ENCODE peak calls at places on chromosomes 1 and 21, in ten cellular contexts. F, J, S, E, M, L, Q, W, B and G are unnamed samples.

GRCh38 chr1:169124459-169124858 is 18.0 kb downstream of the ATP1B1 start:
- DNase-seq in Q (no peak), J (no peak), M (no peak), W (no peak), S (no peak), F (no peak), B (no peak), E (no peak), L (no peak), G (no peak)

GRCh38 chr1:43548285-43549271 is 17.9 kb downstream of the PTPRF start:
- DNase-seq in W (no peak), Q (no peak), L (no peak), F (no peak), S (no peak), E (no peak), J (no peak), M (no peak), B (no peak), G (no peak)

GRCh38 chr1:119564548-119564947 is 57.5 kb downstream of the HSD3B1 start:
- DNase-seq in L (no peak), Q (no peak), F (no peak), B (no peak), J (no peak), W (no peak), M (no peak), S (no peak), E (no peak), G (no peak)

GRCh38 chr21:45376459-45377324 is 28.3 kb upstream of the COL18A1 start:
- DNase-seq in F (no peak), M (peak), S (no peak), B (no peak), J (no peak), L (no peak), E (no peak), W (no peak), Q (no peak), G (no peak)

GRCh38 chr1:25832336-25833037 is 12.7 kb downstream of the MTFR1L start:
- DNase-seq in M (no peak), S (no peak), Q (no peak), F (no peak), B (no peak), L (no peak), E (no peak), W (no peak), J (no peak), G (no peak)

GRCh38 chr1:9721606-9722377 is 70.3 kb downstream of the PIK3CD start:
- DNase-seq in F (peak), M (no peak), J (peak), Q (peak), B (no peak), L (peak), S (peak), W (no peak), E (peak), G (no peak)

GRCh38 chr21:43311303-43311817 is 115.6 kb downstream of the SIK1 start:
- DNase-seq in L (no peak), B (no peak), J (peak), Q (no peak), W (no peak), M (peak), E (no peak), S (peak), F (no peak), G (no peak)

GRCh38 chr1:26540346-26540745 is 10.8 kb downstream of the RPS6KA1 start:
- DNase-seq in S (no peak), J (no peak), W (no peak), L (no peak), F (no peak), B (no peak), Q (no peak), M (no peak), E (no peak), G (no peak)

GRCh38 chr1:242877229-242877628 is 352.7 kb upstream of the PLD5 start:
- DNase-seq in B (no peak), E (no peak), M (no peak), L (no peak), S (no peak), W (no peak), J (no peak), F (no peak), Q (no peak), G (no peak)

GRCh38 chr1:184974086-184974836 is at the start of gene NIBAN1:
- DNase-seq in L (peak), S (peak), W (no peak), F (peak), M (peak), E (peak), Q (peak), B (peak), J (peak), G (peak)

GRCh38 chr1:162011337-162012012 is 12.2 kb downstream of the OLFML2B start:
- DNase-seq in L (no peak), Q (no peak), W (no peak), S (peak), M (peak), J (no peak), E (peak), F (no peak), B (no peak), G (peak)

GRCh38 chr21:33241846-33242245 is 12.1 kb downstream of the IFNAR2 start:
- DNase-seq in J (no peak), E (no peak), S (no peak), L (no peak), F (no peak), M (no peak), Q (no peak), W (no peak), B (no peak), G (no peak)

GRCh38 chr1:55472784-55473183 is 257.6 kb upstream of the USP24 start:
- DNase-seq in F (no peak), L (peak), M (no peak), W (no peak), E (peak), B (no peak), J (no peak), Q (no peak), S (no peak), G (peak)

GRCh38 chr1:12439083-12439482 is 178.9 kb downstream of the DHRS3 start:
- DNase-seq in L (no peak), E (no peak), F (no peak), B (no peak), J (no peak), Q (no peak), M (no peak), S (no peak), W (no peak), G (no peak)

GRCh38 chr21:26710155-26710554 is 135.1 kb downstream of the ADAMTS1 start:
- DNase-seq in J (no peak), W (no peak), E (no peak), Q (no peak), F (peak), B (no peak), S (no peak), L (no peak), M (no peak), G (no peak)

GRCh38 chr1:64112281-64112680 is 91.1 kb upstream of the UBE2U start:
- DNase-seq in M (no peak), B (no peak), L (peak), E (peak), W (peak), Q (no peak), J (no peak), F (no peak), S (no peak), G (peak)

GRCh38 chr1:116586741-116587143 is 15.9 kb upstream of the CD58 start:
- DNase-seq in F (peak), S (peak), E (no peak), Q (no peak), B (no peak), W (no peak), M (no peak), L (no peak), J (no peak), G (no peak)

GRCh38 chr1:85451236-85451830 is 13.6 kb downstream of the DDAH1 start:
- DNase-seq in F (no peak), W (no peak), J (no peak), M (no peak), L (no peak), E (no peak), B (no peak), Q (no peak), S (no peak), G (no peak)

GRCh38 chr1:29685387-29685786 is 449.1 kb downstream of the PTPRU start:
- DNase-seq in W (no peak), F (no peak), B (peak), S (no peak), E (no peak), J (no peak), L (peak), Q (no peak), M (no peak), G (no peak)

GRCh38 chr1:13812456-13813397 is 112.7 kb downstream of the PRDM2 start:
- DNase-seq in F (no peak), E (no peak), B (no peak), M (no peak), L (no peak), S (no peak), J (no peak), W (no peak), Q (no peak), G (no peak)

GRCh38 chr1:204407314-204407971 is 4.2 kb downstream of the PPP1R15B start:
- DNase-seq in B (no peak), W (no peak), Q (no peak), M (no peak), L (no peak), E (peak), F (no peak), J (no peak), S (no peak), G (no peak)

GRCh38 chr1:247173431-247173830 is 1.6 kb upstream of the ZNF124 start:
- DNase-seq in S (no peak), J (no peak), M (no peak), L (no peak), E (no peak), Q (no peak), B (no peak), F (no peak), W (no peak), G (no peak)

GRCh38 chr1:58966103-58966916 is 182.5 kb upstream of the JUN start:
- DNase-seq in F (no peak), W (no peak), Q (no peak), B (no peak), M (no peak), J (no peak), S (no peak), E (no peak), L (no peak), G (no peak)

GRCh38 chr1:207920481-207921050 is 9.6 kb upstream of the CD34 start:
- DNase-seq in J (no peak), B (no peak), M (no peak), E (peak), W (no peak), L (no peak), F (no peak), Q (no peak), S (no peak), G (no peak)

GRCh38 chr1:29624320-29624719 is 388.0 kb downstream of the PTPRU start:
- DNase-seq in S (no peak), B (no peak), L (no peak), Q (no peak), F (no peak), J (no peak), E (no peak), W (no peak), M (no peak), G (no peak)

GRCh38 chr1:226064816-226065248 is 2.3 kb downstream of the H3-3A start:
- DNase-seq in Q (peak), E (peak), S (peak), W (no peak), M (no peak), L (peak), F (peak), J (peak), B (no peak), G (peak)

GRCh38 chr1:97441966-97442365 is 478.9 kb downstream of the DPYD start:
- DNase-seq in B (no peak), J (no peak), Q (no peak), S (no peak), F (peak), L (no peak), E (no peak), W (no peak), M (no peak), G (no peak)

GRCh38 chr1:152347116-152347728 is 12.6 kb downstream of the FLG2 start:
- DNase-seq in B (no peak), J (peak), F (peak), M (no peak), S (peak), W (peak), Q (peak), E (peak), L (peak), G (peak)

GRCh38 chr1:52751589-52752306 is 25.5 kb downstream of the ZYG11B start:
- DNase-seq in L (no peak), Q (no peak), J (no peak), F (no peak), S (no peak), B (no peak), E (peak), M (no peak), W (no peak), G (no peak)

GRCh38 chr1:11417162-11417561 is 61.8 kb upstream of the DISP3 start:
- DNase-seq in Q (no peak), S (peak), E (no peak), F (no peak), B (no peak), W (no peak), L (peak), M (no peak), J (no peak), G (no peak)